ENCODE peak calls at places on chromosomes 3 and 15, in seven cellular contexts. C is GM12878, R is K562, V is HCT116, E is HepG2, B is H1, D is SK-N-SH. Z is an unnamed sample.

GRCh38 chr3:15924914-15925313 is 127.1 kb upstream of the ANKRD28 start:
- DNase-seq in D (no peak), V (no peak), E (no peak), R (no peak), C (no peak), B (no peak), Z (no peak)

GRCh38 chr15:88938802-88939485 is 25.8 kb upstream of the MFGE8 start:
- DNase-seq in B (no peak), E (no peak), C (no peak), R (peak; percentile 37), D (no peak), V (no peak), Z (no peak)

GRCh38 chr15:49187537-49188245 is 17.6 kb downstream of the GALK2 start:
- DNase-seq in D (no peak), V (no peak), B (no peak), E (no peak), R (no peak), C (no peak), Z (no peak)

GRCh38 chr15:101250331-101250730 is 1.5 kb downstream of the CHSY1 start:
- DNase-seq in E (no peak), B (no peak), D (no peak), R (no peak), C (no peak), V (no peak), Z (no peak)

GRCh38 chr3:185658504-185658912 is 72.4 kb downstream of the SENP2 start:
- DNase-seq in E (peak; percentile 14), R (no peak), C (no peak), V (no peak), D (no peak), B (no peak), Z (peak; percentile 48)

GRCh38 chr3:38039899-38040261 is 872 bp downstream of the DLEC1 start:
- DNase-seq in E (no peak), C (peak; percentile 16), D (no peak), R (peak; percentile 49), B (no peak), V (no peak), Z (no peak)

GRCh38 chr3:28989646-28990089 is 291.2 kb upstream of the RBMS3 start:
- DNase-seq in D (no peak), C (peak; percentile 32), B (no peak), E (no peak), R (no peak), V (no peak), Z (no peak)

GRCh38 chr3:18513091-18513490 is 88.0 kb upstream of the SATB1 start:
- DNase-seq in V (no peak), D (no peak), C (no peak), R (no peak), E (no peak), B (no peak), Z (no peak)

GRCh38 chr3:190617185-190617584 is 103.3 kb downstream of the IL1RAP start:
- DNase-seq in E (peak; percentile 92), B (no peak), C (peak; percentile 25), V (no peak), R (no peak), D (no peak), Z (no peak)

GRCh38 chr15:25742008-25742407 is 121.1 kb downstream of the ATP10A start:
- DNase-seq in C (no peak), E (no peak), V (no peak), R (no peak), D (no peak), B (no peak), Z (no peak)

GRCh38 chr3:30271781-30272180 is 334.6 kb upstream of the TGFBR2 start:
- DNase-seq in E (no peak), B (no peak), C (no peak), R (no peak), V (no peak), D (no peak), Z (no peak)

GRCh38 chr3:73094951-73095350 is 33.5 kb downstream of the EBLN2 start:
- DNase-seq in V (no peak), B (no peak), R (no peak), D (no peak), E (no peak), C (no peak), Z (no peak)

GRCh38 chr15:75823860-75824613 is 19.2 kb upstream of the UBE2Q2 start:
- DNase-seq in C (no peak), V (no peak), E (peak; percentile 42), R (no peak), D (no peak), B (no peak), Z (no peak)

GRCh38 chr15:99333981-99334380 is 82.7 kb downstream of the LRRC28 start:
- DNase-seq in V (no peak), E (no peak), R (no peak), C (no peak), B (no peak), D (no peak), Z (no peak)

GRCh38 chr3:170780955-170781354 is 89.0 kb downstream of the RPL22L1 start:
- DNase-seq in D (no peak), B (no peak), E (no peak), V (no peak), C (no peak), R (no peak), Z (no peak)

GRCh38 chr3:18987862-18988447 is 160.4 kb upstream of the KCNH8 start:
- DNase-seq in R (no peak), E (no peak), D (no peak), B (no peak), C (no peak), V (no peak), Z (no peak)

GRCh38 chr15:33031324-33031736 is 163.2 kb downstream of the FMN1 start:
- DNase-seq in R (no peak), E (no peak), V (no peak), B (no peak), D (no peak), C (no peak), Z (no peak)

GRCh38 chr3:102223139-102223538 is 211.7 kb upstream of the ZPLD1 start:
- DNase-seq in C (no peak), R (no peak), D (no peak), B (no peak), E (no peak), V (no peak), Z (no peak)

GRCh38 chr3:87792532-87793321 is 266.1 kb downstream of the CGGBP1 start:
- DNase-seq in B (no peak), C (no peak), E (no peak), D (peak; percentile 19), R (peak; percentile 57), V (no peak), Z (no peak)

GRCh38 chr15:87570186-87570585 is 686.4 kb downstream of the NTRK3 start:
- DNase-seq in C (no peak), R (no peak), B (no peak), E (no peak), V (no peak), D (no peak), Z (no peak)

GRCh38 chr15:62112616-62113593 is 46.1 kb downstream of the C2CD4A start:
- DNase-seq in R (no peak), C (no peak), B (no peak), D (no peak), V (no peak), E (peak; percentile 66), Z (no peak)

GRCh38 chr3:120059081-120059864 is 35.0 kb downstream of the GSK3B start:
- DNase-seq in B (no peak), V (no peak), D (no peak), R (no peak), C (no peak), E (no peak), Z (no peak)

GRCh38 chr3:31634485-31634884 is 101.8 kb downstream of the STT3B start:
- DNase-seq in D (peak; percentile 4), R (no peak), E (no peak), V (no peak), B (no peak), C (no peak), Z (no peak)

GRCh38 chr3:150296123-150296750 is 111.9 kb upstream of the TSC22D2 start:
- DNase-seq in C (no peak), E (no peak), B (no peak), R (no peak), D (no peak), V (no peak), Z (no peak)
- TF ChIP-seq SIN3A in C (no peak), E (no peak), B (no peak), R (no peak), D (no peak), V (no peak), Z (no peak)

DNA sequence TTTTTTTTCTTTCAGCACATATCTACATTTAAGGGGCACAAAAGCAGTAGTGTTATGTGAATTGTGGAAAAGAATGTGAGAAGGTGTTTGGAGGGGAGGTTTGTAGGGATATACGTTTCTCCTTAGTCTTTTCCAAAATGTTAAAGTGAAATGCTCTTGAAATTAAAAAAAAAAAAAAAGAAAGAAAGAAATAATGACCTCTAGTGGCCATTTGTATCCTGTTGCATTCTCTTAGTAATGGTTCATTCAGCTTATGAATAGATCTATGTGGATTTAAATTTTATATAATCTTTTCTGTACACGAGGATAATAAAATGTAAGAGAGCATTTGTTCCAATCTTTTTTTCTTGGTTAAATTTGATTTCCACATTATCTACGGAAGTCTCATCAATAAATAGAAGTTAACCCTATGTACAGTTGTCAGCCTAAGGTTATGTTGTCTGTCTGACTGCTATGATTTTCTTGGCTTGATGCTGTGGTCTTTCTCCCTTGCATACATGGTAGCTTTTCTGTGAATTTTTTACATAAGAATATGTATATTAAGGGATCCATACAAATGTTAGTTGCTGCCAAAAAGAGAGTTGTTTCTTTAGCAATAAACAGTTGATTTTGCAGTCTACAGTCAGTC is 1.7 kb downstream of the P2RY13 start:
- DNase-seq in D (peak; percentile 7), B (no peak), V (no peak), C (no peak), E (no peak), R (no peak), Z (no peak)
- TF ChIP-seq SIN3A in D (no peak), B (no peak), V (no peak), C (no peak), E (no peak), R (no peak), Z (no peak)

GRCh38 chr3:175432338-175433025 is 573.3 kb downstream of the NAALADL2 start:
- DNase-seq in E (no peak), C (no peak), V (no peak), B (no peak), D (peak; percentile 31), R (no peak), Z (no peak)

GRCh38 chr3:175430975-175431374 is 571.8 kb downstream of the NAALADL2 start:
- DNase-seq in D (no peak), C (no peak), V (no peak), R (no peak), B (no peak), E (no peak), Z (peak; percentile 5)

GRCh38 chr3:175433026-175433668 is 574.0 kb downstream of the NAALADL2 start:
- DNase-seq in V (no peak), B (no peak), D (no peak), C (no peak), E (no peak), R (no peak), Z (peak; percentile 4)

GRCh38 chr3:175434591-175434990 is 575.5 kb downstream of the NAALADL2 start:
- DNase-seq in B (no peak), D (no peak), V (no peak), R (no peak), C (no peak), E (no peak), Z (no peak)

GRCh38 chr3:175431396-175431795 is 572.3 kb downstream of the NAALADL2 start:
- DNase-seq in V (no peak), R (no peak), B (no peak), E (no peak), D (no peak), C (no peak), Z (no peak)
- TF ChIP-seq SIN3A in V (no peak), R (no peak), B (no peak), E (no peak), D (no peak), C (no peak), Z (no peak)

GRCh38 chr3:50122071-50122470 is 33.1 kb upstream of the SEMA3F start:
- DNase-seq in C (no peak), D (no peak), E (peak; percentile 14), V (no peak), R (no peak), B (no peak), Z (no peak)
- TF ChIP-seq SIN3A in C (no peak), D (no peak), E (no peak), V (no peak), R (no peak), B (no peak), Z (no peak)